ENCODE peak calls at places on chromosomes 5 and 9, in ten cellular contexts. B, H, F, D, U, G, W, T, C and X are unnamed samples.

GRCh38 chr9:27569406-27569805 is 3.9 kb downstream of the C9orf72 start:
- DNase-seq in B (no peak), H (no peak), F (peak), D (no peak), U (no peak), G (no peak), W (no peak), T (no peak), C (no peak), X (no peak)

GRCh38 chr5:116572375-116573278 is 2.0 kb downstream of the SEMA6A start:
- DNase-seq in B (peak), H (peak), F (no peak), D (peak), U (no peak), G (peak), W (no peak), T (peak), C (no peak), X (peak)

GRCh38 chr5:92580814-92581213 is 1000.2 kb downstream of the NR2F1-AS1 start:
- DNase-seq in B (no peak), H (no peak), F (no peak), D (no peak), U (no peak), G (no peak), W (no peak), T (no peak), C (no peak), X (no peak)

GRCh38 chr5:52842111-52842510 is 54.4 kb downstream of the ITGA1 start:
- DNase-seq in B (no peak), H (no peak), F (no peak), D (no peak), U (no peak), G (no peak), W (no peak), T (no peak), C (no peak), X (no peak)

GRCh38 chr5:65121880-65122436 is 353.2 kb downstream of the CWC27 start:
- DNase-seq in B (no peak), H (no peak), F (no peak), D (no peak), U (no peak), G (no peak), W (no peak), T (no peak), C (no peak), X (no peak)

GRCh38 chr5:135429326-135429725 is 17.8 kb downstream of the DCANP1 start:
- DNase-seq in B (no peak), H (no peak), F (peak), D (no peak), U (no peak), G (no peak), W (no peak), T (no peak), C (no peak), X (no peak)

GRCh38 chr9:127356906-127357305 is 40.1 kb upstream of the SLC2A8 start:
- DNase-seq in B (peak), H (no peak), F (no peak), D (no peak), U (no peak), G (no peak), W (no peak), T (no peak), C (no peak), X (peak)

GRCh38 chr5:57659889-57660288 is 177.3 kb upstream of the ACTBL2 start:
- DNase-seq in B (no peak), H (no peak), F (no peak), D (no peak), U (no peak), G (no peak), W (no peak), T (no peak), C (no peak), X (no peak)

GRCh38 chr5:36528588-36528987 is 77.8 kb upstream of the SLC1A3 start:
- DNase-seq in B (no peak), H (no peak), F (no peak), D (no peak), U (no peak), G (no peak), W (no peak), T (no peak), C (no peak), X (no peak)

GRCh38 chr9:134964271-134964670 is 46.6 kb upstream of the FCN1 start:
- DNase-seq in B (no peak), H (peak), F (no peak), D (peak), U (no peak), G (no peak), W (no peak), T (no peak), C (no peak), X (peak)

GRCh38 chr5:12277504-12278192 is 373.4 kb upstream of the CTNND2 start:
- DNase-seq in B (no peak), H (no peak), F (no peak), D (no peak), U (no peak), G (no peak), W (peak), T (no peak), C (no peak), X (no peak)

GRCh38 chr9:12916037-12916436 is 141.2 kb downstream of the LURAP1L start:
- DNase-seq in B (no peak), H (no peak), F (peak), D (no peak), U (no peak), G (no peak), W (no peak), T (no peak), C (peak), X (no peak)

GRCh38 chr5:56763711-56764466 is 51.5 kb upstream of the MAP3K1 start:
- DNase-seq in B (no peak), H (no peak), F (peak), D (peak), U (peak), G (no peak), W (no peak), T (peak), C (no peak), X (no peak)

DNA sequence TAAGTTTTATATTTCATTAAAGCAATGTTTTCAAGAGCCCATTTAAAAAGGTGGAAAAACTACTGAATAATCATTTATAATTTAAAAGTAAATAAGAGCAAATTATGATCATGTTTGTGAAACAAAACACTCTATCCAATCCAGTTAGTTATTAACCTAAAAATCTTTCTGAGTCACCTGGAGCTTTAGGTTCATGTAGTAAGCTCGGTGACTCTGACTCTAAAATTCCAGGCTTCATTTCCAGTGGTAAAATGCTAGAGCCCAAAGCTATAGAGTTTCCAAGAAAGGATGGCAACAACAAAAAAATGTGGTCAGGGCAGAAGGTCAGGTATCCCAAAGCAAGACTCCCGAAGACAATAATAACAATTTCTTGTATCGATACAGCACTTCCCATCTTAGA is 76.1 kb upstream of the SPOCK1 start:
- DNase-seq in B (no peak), H (no peak), F (no peak), D (no peak), U (no peak), G (no peak), W (no peak), T (no peak), C (no peak), X (no peak)
- TF ChIP-seq POLR2A in B (no peak), H (no peak), F (no peak), D (no peak), U (no peak), G (no peak), W (no peak), T (no peak), C (no peak), X (no peak)

GRCh38 chr9:102518324-102518723 is 476.8 kb upstream of the CYLC2 start:
- DNase-seq in B (peak), H (no peak), F (no peak), D (no peak), U (no peak), G (no peak), W (no peak), T (no peak), C (no peak), X (no peak)
- TF ChIP-seq POLR2AphosphoS5 in B (no peak), H (no peak), F (no peak), D (no peak), U (no peak), G (no peak), W (no peak), T (no peak), C (no peak), X (no peak)

GRCh38 chr5:31952034-31952433 is 222.1 kb downstream of the GOLPH3 start:
- DNase-seq in B (no peak), H (no peak), F (no peak), D (no peak), U (no peak), G (no peak), W (no peak), T (no peak), C (no peak), X (no peak)

GRCh38 chr5:31962321-31962720 is 211.8 kb downstream of the GOLPH3 start:
- DNase-seq in B (no peak), H (no peak), F (no peak), D (no peak), U (no peak), G (no peak), W (no peak), T (no peak), C (no peak), X (no peak)

GRCh38 chr5:31962928-31963327 is 211.2 kb downstream of the GOLPH3 start:
- DNase-seq in B (no peak), H (no peak), F (peak), D (no peak), U (peak), G (no peak), W (no peak), T (no peak), C (no peak), X (no peak)

GRCh38 chr5:31954091-31954490 is 220.0 kb downstream of the GOLPH3 start:
- DNase-seq in B (no peak), H (no peak), F (no peak), D (no peak), U (no peak), G (no peak), W (no peak), T (no peak), C (no peak), X (no peak)

GRCh38 chr5:31957151-31957550 is 217.0 kb downstream of the GOLPH3 start:
- DNase-seq in B (no peak), H (no peak), F (no peak), D (no peak), U (no peak), G (no peak), W (no peak), T (no peak), C (no peak), X (no peak)
- TF ChIP-seq POLR2A in B (no peak), H (no peak), F (no peak), D (no peak), U (no peak), G (no peak), W (no peak), T (no peak), C (no peak), X (no peak)

GRCh38 chr9:112750111-112750766 is at the start of gene SNX30:
- DNase-seq in B (peak), H (peak), F (peak), D (peak), U (peak), G (peak), W (no peak), T (peak), C (peak), X (peak)
- TF ChIP-seq POLR2AphosphoS5 in B (peak), H (peak), F (peak), D (peak), U (peak), G (peak), W (peak), T (peak), C (no peak), X (peak)

GRCh38 chr9:121278535-121279169 is 10.7 kb downstream of the GSN start:
- DNase-seq in B (peak), H (peak), F (no peak), D (no peak), U (peak), G (peak), W (peak), T (peak), C (no peak), X (peak)
- TF ChIP-seq POLR2A in B (no peak), H (peak), F (no peak), D (no peak), U (no peak), G (no peak), W (no peak), T (no peak), C (no peak), X (no peak)

DNA sequence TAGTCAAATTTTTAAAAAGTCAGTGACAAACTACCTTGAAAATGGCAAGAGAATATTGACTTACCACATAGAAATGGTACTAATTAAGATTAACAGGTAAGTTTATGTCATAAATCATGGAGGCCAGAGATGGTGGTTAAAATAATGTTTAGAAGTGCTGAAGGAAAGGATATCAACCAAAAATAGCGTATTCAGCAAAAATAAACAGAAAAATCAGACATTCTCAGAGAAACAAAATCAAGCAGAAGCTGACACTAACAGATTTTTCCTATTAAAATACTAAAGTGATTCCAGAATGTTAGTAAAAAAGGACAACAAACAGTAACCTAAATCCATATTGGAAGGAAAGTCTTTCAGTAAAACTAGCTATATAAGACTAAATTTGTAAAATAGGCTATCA is 959.9 kb upstream of the CDH10 start:
- DNase-seq in B (no peak), H (no peak), F (no peak), D (no peak), U (no peak), G (no peak), W (no peak), T (no peak), C (no peak), X (no peak)
- TF ChIP-seq POLR2AphosphoS5 in B (no peak), H (no peak), F (no peak), D (no peak), U (no peak), G (no peak), W (no peak), T (no peak), C (no peak), X (no peak)